ENCODE peak calls at places on chromosomes 13 and 19, in ten cellular contexts. X, L, G, W, C, T, U, V, E and Z are unnamed samples.

GRCh38 chr13:21071015-21071414 is 9.6 kb upstream of the LATS2 start:
- DNase-seq in G (no peak), W (no peak), L (no peak), C (no peak), U (no peak), V (no peak), T (no peak), E (no peak), X (no peak), Z (no peak)

GRCh38 chr13:61142506-61142905 is 273.1 kb downstream of the PCDH20 start:
- DNase-seq in T (no peak), E (peak), G (no peak), V (no peak), W (no peak), U (no peak), C (no peak), X (no peak), L (no peak), Z (no peak)

GRCh38 chr19:46448601-46449000 is 19.9 kb upstream of the PNMA8C start:
- DNase-seq in L (no peak), W (no peak), C (no peak), G (no peak), X (no peak), V (no peak), T (no peak), E (no peak), U (no peak), Z (no peak)

GRCh38 chr13:113771709-113772331 is 12.8 kb downstream of the TMEM255B start:
- DNase-seq in X (no peak), T (no peak), L (no peak), C (no peak), U (no peak), W (peak), E (no peak), G (no peak), V (no peak), Z (no peak)

GRCh38 chr13:59880468-59880867 is 283.3 kb downstream of the DIAPH3 start:
- DNase-seq in U (no peak), E (no peak), T (no peak), C (no peak), X (no peak), V (no peak), W (peak), L (no peak), G (no peak), Z (no peak)

GRCh38 chr13:97540696-97541095 is 106.7 kb downstream of the RAP2A start:
- DNase-seq in G (no peak), W (peak), U (no peak), C (no peak), L (no peak), V (no peak), E (no peak), X (no peak), T (no peak), Z (no peak)

GRCh38 chr19:44807652-44808462 is 1.0 kb upstream of the BCAM start:
- DNase-seq in C (no peak), U (peak), X (no peak), L (peak), W (peak), V (peak), T (peak), G (peak), E (no peak), Z (peak)

GRCh38 chr19:40607311-40607871 is 6.2 kb downstream of the LTBP4 start:
- DNase-seq in C (no peak), G (peak), W (no peak), X (no peak), T (no peak), E (no peak), U (no peak), L (no peak), V (no peak), Z (no peak)

GRCh38 chr13:44474122-44474910 is 100.7 kb downstream of the SERP2 start:
- DNase-seq in L (no peak), V (no peak), G (peak), W (peak), C (no peak), E (no peak), X (no peak), T (no peak), U (no peak), Z (no peak)

GRCh38 chr19:40612831-40613668 is 11.9 kb downstream of the LTBP4 start:
- DNase-seq in V (peak), C (peak), E (no peak), T (peak), X (no peak), W (peak), U (peak), L (no peak), G (peak), Z (no peak)

GRCh38 chr19:6802336-6803035 is 30.0 kb downstream of the VAV1 start:
- DNase-seq in U (peak), T (no peak), V (no peak), C (peak), L (no peak), X (no peak), E (no peak), W (peak), G (peak), Z (no peak)

GRCh38 chr19:18053571-18054219 is 33.0 kb downstream of the IL12RB1 start:
- DNase-seq in C (no peak), X (no peak), T (no peak), U (no peak), V (no peak), G (no peak), W (peak), E (no peak), L (no peak), Z (peak)

GRCh38 chr13:76632388-76633044 is 253.7 kb downstream of the KCTD12 start:
- DNase-seq in V (peak), X (no peak), G (peak), U (no peak), T (peak), L (no peak), C (no peak), W (peak), E (no peak), Z (no peak)

GRCh38 chr13:35744566-35745203 is 268.2 kb upstream of the MAB21L1 start:
- DNase-seq in V (no peak), U (no peak), G (no peak), L (no peak), C (no peak), T (peak), X (no peak), W (peak), E (no peak), Z (no peak)

GRCh38 chr19:5956323-5956722 is 21.6 kb downstream of the RANBP3 start:
- DNase-seq in V (no peak), W (no peak), L (no peak), U (no peak), X (no peak), E (no peak), C (no peak), G (no peak), T (no peak), Z (no peak)

DNA sequence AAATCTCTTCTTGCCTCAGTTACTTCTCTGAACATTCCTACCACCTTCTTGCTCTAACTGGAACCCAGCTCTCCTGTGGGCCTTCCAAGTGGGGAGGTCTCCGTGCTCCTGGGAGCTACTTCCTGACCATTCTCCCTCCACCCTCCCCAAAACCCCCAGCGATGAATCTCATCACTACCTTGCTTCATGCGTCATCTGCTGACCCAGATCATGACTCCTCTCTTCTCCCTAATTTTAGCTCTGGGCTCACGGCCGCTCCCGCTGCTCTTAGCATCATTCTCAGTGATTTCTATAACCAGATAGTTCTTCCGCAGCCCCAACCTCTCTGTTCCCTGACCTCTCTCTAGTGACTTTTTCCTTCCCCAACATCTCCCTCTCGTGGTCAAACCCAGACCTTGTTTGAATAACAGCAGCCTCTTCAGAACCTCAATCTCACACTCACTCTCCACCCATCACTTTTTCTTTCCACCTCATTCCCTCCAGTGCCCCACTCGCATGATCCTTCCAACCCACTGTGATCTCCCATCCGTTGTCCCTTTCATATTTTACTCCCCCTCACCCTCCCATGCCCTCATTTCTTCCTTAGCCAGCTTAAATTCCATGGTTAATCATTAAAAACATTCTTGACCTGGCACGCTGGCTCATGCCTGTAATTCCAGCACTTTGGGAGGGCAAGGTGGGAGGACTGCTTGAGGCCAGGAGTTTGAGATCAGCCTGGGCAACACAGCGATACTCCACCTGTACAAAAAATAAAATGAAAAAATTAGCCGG is 21.8 kb downstream of the MRPS12 start:
- DNase-seq in X (no peak), L (peak), W (peak), E (no peak), C (no peak), T (peak), G (peak), U (peak), V (peak), Z (no peak)
- TF ChIP-seq CTCF in X (no peak), L (peak), W (peak), E (peak), C (peak), T (peak), G (peak), U (peak), V (peak), Z (no peak)

GRCh38 chr19:1590641-1591397 is 1.8 kb downstream of the MBD3 start:
- DNase-seq in W (peak), X (no peak), C (no peak), G (peak), E (no peak), T (no peak), V (peak), U (peak), L (no peak), Z (no peak)
- TF ChIP-seq CTCF in W (peak), X (no peak), C (no peak), G (peak), E (peak), T (no peak), V (no peak), U (peak), L (peak), Z (peak)

DNA sequence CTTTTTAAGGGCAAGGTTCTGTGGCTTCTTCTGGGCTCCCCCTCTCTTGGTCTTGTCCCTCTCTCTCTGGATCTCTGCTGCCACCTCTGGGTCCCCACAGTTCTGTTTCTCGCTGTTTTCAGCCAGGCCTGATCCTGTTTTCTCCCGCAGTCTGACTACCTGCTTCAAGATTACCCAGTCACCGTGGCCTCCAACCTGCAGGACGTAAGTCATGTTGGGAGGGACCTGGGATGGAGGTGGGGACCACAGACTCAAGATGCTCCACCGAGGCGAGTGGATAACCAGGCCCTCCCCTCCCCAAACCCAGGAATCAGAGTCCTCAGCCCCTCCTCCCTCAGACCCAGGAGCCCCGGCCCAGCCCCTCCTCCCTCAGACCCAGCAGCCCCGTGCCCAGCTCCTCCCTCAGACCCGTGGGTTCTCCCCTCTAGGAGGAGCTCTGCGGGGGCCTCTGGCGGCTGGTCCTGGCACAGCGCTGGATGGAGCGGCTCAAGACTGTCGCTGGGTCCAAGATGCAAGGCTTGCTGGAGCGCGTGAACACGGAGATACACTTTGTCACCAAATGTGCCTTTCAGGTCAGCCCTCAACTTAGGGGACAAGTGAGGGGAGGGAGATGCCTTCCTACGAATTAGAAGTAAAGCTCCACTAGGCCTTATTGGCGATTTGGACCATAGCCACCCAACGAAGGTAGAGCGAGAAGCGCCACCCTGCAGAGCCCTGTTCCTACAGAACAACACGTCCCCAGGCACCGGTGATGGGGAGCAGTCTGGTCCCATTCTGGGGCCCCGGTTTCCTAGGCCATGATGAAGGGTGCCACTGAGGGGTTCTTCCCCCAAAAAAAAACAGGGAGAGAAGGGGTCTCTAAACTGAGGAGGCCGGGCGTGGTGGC is 2.2 kb downstream of the FLT3LG start:
- DNase-seq in G (peak), L (peak), U (peak), X (no peak), W (peak), C (peak), E (no peak), V (peak), T (peak), Z (no peak)
- TF ChIP-seq CTCF in G (peak), L (peak), U (peak), X (peak), W (peak), C (peak), E (peak), V (peak), T (peak), Z (peak)

DNA sequence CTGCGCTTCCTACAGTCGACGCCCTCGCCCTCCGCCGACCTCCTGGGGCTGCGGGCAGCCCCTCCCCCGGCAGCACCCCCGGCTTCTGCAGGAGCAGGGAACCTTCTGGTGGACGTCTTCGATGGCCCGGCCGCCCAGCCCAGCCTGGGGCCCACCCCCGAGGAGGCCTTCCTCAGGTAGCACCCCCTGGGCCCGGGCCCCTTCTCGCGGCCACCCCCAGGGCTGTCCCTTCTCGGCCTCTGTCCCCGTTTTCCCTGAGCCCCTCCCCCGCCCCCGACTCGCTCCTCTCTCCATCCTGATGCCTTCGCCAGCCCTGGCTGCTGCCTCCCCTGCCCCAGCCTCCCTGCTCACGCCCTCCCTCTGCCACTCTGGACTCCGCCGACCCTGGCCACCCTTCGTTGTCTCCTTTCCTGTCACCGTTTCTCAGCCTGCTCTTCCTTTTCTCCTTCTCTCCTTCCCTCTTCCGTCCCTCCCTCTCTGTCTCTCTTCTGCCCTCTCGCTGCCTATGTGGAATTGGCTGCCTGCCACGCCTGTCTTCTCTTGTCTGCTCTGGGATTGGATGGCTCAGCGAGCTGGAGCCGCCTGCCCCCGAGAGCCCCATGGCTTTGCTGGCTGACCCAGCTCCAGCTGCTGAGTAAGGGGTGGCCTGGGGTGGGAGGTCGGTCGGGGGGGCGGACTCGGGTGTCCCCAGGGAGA is 11.0 kb downstream of the FUZ start:
- DNase-seq in V (peak), X (peak), U (no peak), W (peak), E (peak), C (no peak), T (peak), L (peak), G (peak), Z (peak)
- TF ChIP-seq CTCF in V (no peak), X (peak), U (no peak), W (peak), E (peak), C (no peak), T (no peak), L (no peak), G (no peak), Z (peak)

GRCh38 chr19:2171349-2172145 is 7.8 kb downstream of the DOT1L start:
- DNase-seq in E (no peak), X (no peak), L (no peak), W (peak), G (peak), C (peak), V (peak), U (peak), T (no peak), Z (no peak)
- TF ChIP-seq CTCF in E (peak), X (no peak), L (peak), W (peak), G (peak), C (no peak), V (no peak), U (peak), T (no peak), Z (no peak)